ENCODE peak calls at places on chromosomes 1 and 21, in ten cellular contexts. Q is A549; V is CD8-positive, alpha-beta T cell; B is brain microvascular endothelial cell; L is lower lobe of right lung; N is GM12865; J is PC-3; W is bronchial epithelial cell; U is mucosa of descending colon; G is transverse colon. C is an unnamed sample.

GRCh38 chr1:245609354-245609753 is 454.6 kb downstream of the KIF26B start:
- DNase-seq in Q (no peak), V (no peak), B (no peak), L (no peak), N (no peak), J (peak), W (no peak), U (no peak), G (no peak), C (peak)

GRCh38 chr21:14452031-14452778 is 69.3 kb upstream of the HSPA13 start:
- DNase-seq in Q (no peak), V (no peak), B (no peak), L (no peak), N (no peak), J (no peak), W (no peak), U (no peak), G (no peak), C (no peak)

GRCh38 chr1:23344111-23344986 is at the start of gene HNRNPR:
- DNase-seq in Q (peak), V (peak), B (peak), L (peak), N (peak), J (peak), W (peak), U (peak), G (peak), C (peak)

GRCh38 chr1:151838491-151839412 is 868 bp downstream of the C2CD4D start:
- DNase-seq in Q (no peak), V (no peak), B (no peak), L (no peak), N (peak), J (no peak), W (no peak), U (peak), G (no peak), C (no peak)

GRCh38 chr1:9883585-9884449 is 26.3 kb downstream of the CTNNBIP1 start:
- DNase-seq in Q (no peak), V (no peak), B (no peak), L (no peak), N (no peak), J (no peak), W (no peak), U (no peak), G (no peak), C (no peak)

GRCh38 chr1:52571783-52572182 is 18.9 kb upstream of the TUT4 start:
- DNase-seq in Q (no peak), V (no peak), B (no peak), L (no peak), N (peak), J (peak), W (no peak), U (no peak), G (no peak), C (no peak)

GRCh38 chr1:233815865-233816264 is 88.6 kb upstream of the SLC35F3 start:
- DNase-seq in Q (no peak), V (no peak), B (no peak), L (no peak), N (no peak), J (peak), W (peak), U (no peak), G (no peak), C (no peak)

GRCh38 chr1:29634324-29635072 is 398.2 kb downstream of the PTPRU start:
- DNase-seq in Q (no peak), V (no peak), B (no peak), L (no peak), N (no peak), J (no peak), W (peak), U (no peak), G (no peak), C (no peak)

GRCh38 chr1:201736707-201737320 is 92.1 kb upstream of the IPO9 start:
- DNase-seq in Q (no peak), V (no peak), B (no peak), L (no peak), N (peak), J (no peak), W (no peak), U (no peak), G (no peak), C (no peak)

GRCh38 chr1:22317231-22317919 is 134.3 kb upstream of the ZBTB40 start:
- DNase-seq in Q (peak), V (no peak), B (no peak), L (no peak), N (peak), J (peak), W (no peak), U (no peak), G (no peak), C (no peak)

GRCh38 chr1:112815376-112815775 is 100.2 kb upstream of the PPM1J start:
- DNase-seq in Q (no peak), V (no peak), B (no peak), L (no peak), N (no peak), J (no peak), W (no peak), U (no peak), G (no peak), C (no peak)

GRCh38 chr1:38728176-38728908 is 131.2 kb downstream of the RRAGC start:
- DNase-seq in Q (no peak), V (no peak), B (peak), L (no peak), N (no peak), J (peak), W (peak), U (peak), G (peak), C (no peak)

GRCh38 chr1:29753244-29753643 is 516.9 kb downstream of the PTPRU start:
- DNase-seq in Q (no peak), V (no peak), B (no peak), L (no peak), N (no peak), J (no peak), W (no peak), U (no peak), G (no peak), C (no peak)

GRCh38 chr21:29382029-29382654 is 83.4 kb downstream of the BACH1 start:
- DNase-seq in Q (peak), V (no peak), B (peak), L (no peak), N (no peak), J (peak), W (peak), U (no peak), G (no peak), C (peak)

GRCh38 chr1:180269848-180270766 is 40.0 kb downstream of the LHX4 start:
- DNase-seq in Q (no peak), V (no peak), B (no peak), L (no peak), N (no peak), J (peak), W (peak), U (peak), G (peak), C (peak)

GRCh38 chr1:92094595-92094994 is 14.4 kb downstream of the BTBD8 start:
- DNase-seq in Q (no peak), V (no peak), B (no peak), L (no peak), N (no peak), J (no peak), W (no peak), U (no peak), G (no peak), C (no peak)

GRCh38 chr1:7656821-7657220 is 114.3 kb upstream of the VAMP3 start:
- DNase-seq in Q (no peak), V (no peak), B (no peak), L (no peak), N (no peak), J (no peak), W (no peak), U (no peak), G (no peak), C (no peak)
- H3K4me3 ChIP-seq in Q (no peak), V (no peak), B (no peak), L (no peak), N (no peak), J (no peak), W (no peak), U (no peak), G (no peak), C (no peak)

DNA sequence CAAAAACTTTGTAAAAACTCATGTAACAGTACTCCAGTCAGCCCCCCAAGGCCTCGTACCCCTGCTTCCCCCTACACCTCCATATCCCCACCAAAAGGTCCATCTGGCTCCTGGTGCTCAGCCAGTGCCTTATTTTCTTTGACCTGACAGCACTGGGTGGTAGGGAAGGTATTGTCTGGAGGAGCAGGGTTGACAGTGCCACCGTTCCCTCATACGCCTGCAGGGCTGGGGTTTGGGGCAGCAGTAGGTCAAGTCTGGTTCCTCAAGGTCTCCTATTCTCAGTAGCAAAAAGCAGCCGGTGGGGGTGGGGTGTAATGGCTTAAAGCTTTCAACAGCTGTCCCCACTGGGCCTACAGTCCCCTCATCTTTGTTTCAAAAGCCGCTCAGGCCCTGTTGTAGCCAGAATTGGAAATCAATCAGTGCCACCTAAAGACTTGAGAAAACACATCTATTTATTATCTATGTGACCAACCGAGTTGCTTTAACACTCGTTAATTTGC is 25.3 kb upstream of the TTF2 start:
- DNase-seq in Q (no peak), V (no peak), B (no peak), L (no peak), N (no peak), J (no peak), W (no peak), U (no peak), G (no peak), C (no peak)
- TF ChIP-seq CTCF in Q (no peak), V (no peak), B (no peak), L (no peak), N (no peak), J (no peak), W (no peak), U (no peak), G (no peak), C (no peak)

DNA sequence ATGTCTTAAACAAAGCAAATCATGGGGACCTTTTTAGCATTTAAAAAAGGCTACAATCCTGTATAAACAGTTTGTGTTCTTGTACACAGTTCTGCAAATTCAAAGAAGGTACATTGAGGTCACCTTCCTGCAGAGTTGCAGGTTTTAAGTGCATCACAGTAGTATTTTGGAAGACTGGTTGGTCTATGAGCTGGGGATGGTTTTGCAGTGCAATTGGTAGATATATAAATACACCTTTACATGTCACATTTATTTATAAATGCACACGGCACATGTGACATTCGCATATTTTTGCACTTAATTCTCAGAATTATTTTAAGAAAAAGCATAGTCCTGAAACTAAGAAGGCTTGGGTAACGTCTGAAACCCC is 599 bp upstream of the ITPKB start:
- DNase-seq in Q (no peak), V (no peak), B (no peak), L (no peak), N (no peak), J (no peak), W (no peak), U (no peak), G (no peak), C (no peak)
- H3K4me3 ChIP-seq in Q (peak), V (peak), B (no peak), L (peak), N (peak), J (peak), W (no peak), U (no peak), G (peak), C (peak)

GRCh38 chr1:199553104-199553503 is 474.4 kb upstream of the NR5A2 start:
- DNase-seq in Q (no peak), V (no peak), B (no peak), L (no peak), N (no peak), J (no peak), W (no peak), U (no peak), G (no peak), C (no peak)

GRCh38 chr1:199546323-199546722 is 481.2 kb upstream of the NR5A2 start:
- DNase-seq in Q (no peak), V (no peak), B (peak), L (no peak), N (peak), J (peak), W (peak), U (no peak), G (no peak), C (no peak)

GRCh38 chr1:199549424-199549823 is 478.1 kb upstream of the NR5A2 start:
- DNase-seq in Q (no peak), V (no peak), B (peak), L (no peak), N (no peak), J (peak), W (no peak), U (no peak), G (no peak), C (no peak)

GRCh38 chr1:199551967-199552565 is 475.4 kb upstream of the NR5A2 start:
- DNase-seq in Q (peak), V (no peak), B (peak), L (no peak), N (peak), J (peak), W (peak), U (no peak), G (peak), C (peak)

GRCh38 chr1:199550384-199551067 is 477.0 kb upstream of the NR5A2 start:
- DNase-seq in Q (no peak), V (no peak), B (peak), L (no peak), N (no peak), J (peak), W (no peak), U (no peak), G (no peak), C (no peak)
- TF ChIP-seq CTCF in Q (no peak), V (no peak), B (peak), L (no peak), N (no peak), J (peak), W (no peak), U (no peak), G (no peak), C (peak)

DNA sequence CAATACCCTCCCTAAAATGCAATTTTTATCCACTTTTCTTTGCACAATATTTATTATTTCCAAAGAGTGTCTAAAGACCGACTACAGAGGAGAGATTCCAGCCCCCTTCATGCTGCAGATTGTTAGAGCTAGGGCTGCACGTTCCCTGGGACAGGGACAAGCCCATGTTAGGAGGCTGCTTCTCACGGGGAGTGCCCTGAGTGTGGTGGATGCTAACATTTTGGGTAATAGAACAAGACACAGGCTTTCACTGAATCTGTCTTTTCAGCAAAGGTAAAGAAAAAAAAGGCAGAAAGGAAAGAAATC is 125.4 kb downstream of the RIPK4 start:
- DNase-seq in Q (no peak), V (no peak), B (no peak), L (no peak), N (no peak), J (no peak), W (no peak), U (no peak), G (no peak), C (no peak)
- H3K4me3 ChIP-seq in Q (no peak), V (no peak), B (no peak), L (no peak), N (no peak), J (peak), W (no peak), U (no peak), G (no peak), C (no peak)

GRCh38 chr1:220089650-220090556 is at the start of gene BPNT1:
- DNase-seq in Q (peak), V (peak), B (peak), L (peak), N (peak), J (peak), W (peak), U (peak), G (peak), C (peak)

GRCh38 chr1:220094016-220094911 is at the start of gene IARS2:
- DNase-seq in Q (peak), V (peak), B (peak), L (peak), N (peak), J (peak), W (peak), U (peak), G (peak), C (peak)

GRCh38 chr1:220092694-220093093 is 1.2 kb upstream of the IARS2 start:
- DNase-seq in Q (no peak), V (no peak), B (no peak), L (no peak), N (no peak), J (no peak), W (no peak), U (no peak), G (no peak), C (no peak)

GRCh38 chr1:220093361-220094015 is 444 bp upstream of the IARS2 start:
- DNase-seq in Q (no peak), V (no peak), B (no peak), L (no peak), N (no peak), J (no peak), W (no peak), U (no peak), G (no peak), C (peak)
- TF ChIP-seq CTCF in Q (no peak), V (no peak), B (no peak), L (no peak), N (no peak), J (no peak), W (no peak), U (no peak), G (no peak), C (no peak)

GRCh38 chr1:33307494-33307864 is 13.4 kb downstream of the A3GALT2 start:
- DNase-seq in Q (no peak), V (no peak), B (no peak), L (no peak), N (no peak), J (no peak), W (no peak), U (no peak), G (no peak), C (no peak)

GRCh38 chr1:33306061-33306460 is 14.8 kb downstream of the A3GALT2 start:
- DNase-seq in Q (no peak), V (no peak), B (no peak), L (no peak), N (no peak), J (no peak), W (no peak), U (no peak), G (no peak), C (no peak)

GRCh38 chr1:33310702-33311101 is 10.2 kb downstream of the A3GALT2 start:
- DNase-seq in Q (no peak), V (no peak), B (no peak), L (no peak), N (no peak), J (no peak), W (no peak), U (no peak), G (no peak), C (no peak)

GRCh38 chr1:33305016-33305415 is 15.9 kb downstream of the A3GALT2 start:
- DNase-seq in Q (no peak), V (no peak), B (no peak), L (no peak), N (no peak), J (no peak), W (no peak), U (no peak), G (no peak), C (no peak)

DNA sequence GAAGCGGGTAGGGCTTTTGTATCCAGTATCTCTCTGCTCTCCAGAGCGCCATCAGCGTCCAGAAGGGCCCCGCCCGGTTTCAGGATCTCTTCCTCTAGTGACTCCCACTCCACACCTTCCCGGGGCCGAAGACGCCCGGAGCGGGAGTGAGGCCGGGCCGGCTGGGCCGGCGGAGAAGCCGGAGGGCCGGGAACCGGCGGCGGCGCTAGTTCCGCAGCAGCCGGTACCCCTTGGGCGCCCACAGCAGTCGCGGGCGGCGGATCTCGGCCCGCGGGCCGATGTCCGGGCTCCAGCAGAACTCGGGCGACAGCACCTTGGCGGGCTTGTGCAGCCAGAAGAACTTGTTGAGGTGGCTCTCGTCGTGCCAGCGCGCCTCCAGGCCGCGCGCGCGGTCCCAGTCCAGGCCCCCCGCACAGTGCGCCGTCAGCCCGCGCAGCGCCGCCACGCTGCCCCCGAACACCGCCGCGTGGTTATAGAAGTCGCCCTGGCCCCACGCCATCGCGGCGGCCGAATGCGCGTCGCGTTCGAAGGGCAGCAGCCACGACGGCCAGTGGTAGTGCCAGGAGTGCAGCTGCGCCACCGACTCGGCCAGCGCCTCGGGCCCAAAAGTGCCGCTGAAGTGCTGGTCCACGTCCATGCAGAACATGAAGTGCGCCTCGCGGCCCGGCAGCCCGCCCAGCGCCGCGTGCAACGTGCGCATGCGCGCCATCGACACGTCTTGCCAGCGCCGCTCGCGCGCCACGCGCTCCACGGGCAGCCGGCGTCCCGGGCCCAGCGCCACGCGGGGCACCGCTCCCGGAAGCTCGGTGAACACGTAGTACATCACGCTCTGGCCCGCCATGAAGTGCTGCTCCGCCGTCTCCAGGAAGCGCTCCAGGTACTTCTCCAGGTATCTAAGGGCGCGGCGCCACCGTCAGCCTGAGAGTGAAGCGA is 14.1 kb downstream of the A3GALT2 start:
- DNase-seq in Q (no peak), V (no peak), B (no peak), L (peak), N (no peak), J (no peak), W (no peak), U (no peak), G (no peak), C (no peak)
- H3K4me3 ChIP-seq in Q (no peak), V (no peak), B (peak), L (peak), N (no peak), J (no peak), W (no peak), U (no peak), G (peak), C (no peak)

C was measured in LNCaP clone FGC.